ENCODE peak calls at places on chromosomes 6 and 20, in nine cellular contexts. S is breast epithelium; D is activated CD8-positive, alpha-beta T cell treated with anti-CD3 and anti-CD28 coated beads, Interleukin-2, amount 10 ng/mL, durations not matched to agents 7 days and 5 days; B is GM13976; W is choroid plexus epithelial cell; A is retina; U is small intestine; K is neural crest cell; E is uterus. H is an unnamed sample.

GRCh38 chr6:116210750-116211425 is 43.0 kb downstream of the TSPYL4 start:
- DNase-seq in D (no peak), K (no peak), E (no peak), S (no peak), B (no peak), A (no peak), U (no peak), W (peak), H (no peak)

GRCh38 chr6:35415065-35415880 is 36.9 kb upstream of the FANCE start:
- DNase-seq in W (peak), S (peak), A (peak), D (peak), E (peak), B (no peak), K (peak), U (peak), H (peak)

GRCh38 chr20:21529863-21530262 is 16.0 kb upstream of the NKX2-2 start:
- DNase-seq in K (no peak), S (no peak), U (no peak), A (peak), W (no peak), D (no peak), B (peak), E (no peak), H (no peak)

GRCh38 chr6:139161169-139161568 is 26.3 kb downstream of the HECA start:
- DNase-seq in S (no peak), E (no peak), W (peak), K (no peak), B (no peak), A (no peak), U (peak), D (peak), H (no peak)

GRCh38 chr20:36792422-36792821 is 18.9 kb upstream of the DSN1 start:
- DNase-seq in D (peak), S (no peak), K (no peak), A (peak), B (no peak), U (peak), E (peak), W (peak), H (peak)

GRCh38 chr20:25394276-25394675 is 3.6 kb upstream of the ABHD12 start:
- DNase-seq in U (no peak), S (no peak), A (no peak), K (no peak), D (no peak), B (no peak), E (no peak), W (no peak), H (no peak)

GRCh38 chr6:111625511-111626331 is 20.0 kb upstream of the TRAF3IP2 start:
- DNase-seq in W (peak), B (no peak), D (no peak), K (no peak), E (peak), U (peak), S (no peak), A (peak), H (no peak)

GRCh38 chr6:108133594-108134179 is 32.1 kb upstream of the NR2E1 start:
- DNase-seq in B (peak), K (peak), W (peak), S (peak), U (peak), D (no peak), A (peak), E (peak), H (peak)

GRCh38 chr6:146598785-146599405 is at the start of gene ADGB:
- DNase-seq in D (no peak), A (peak), U (peak), E (peak), W (peak), K (peak), B (no peak), S (no peak), H (peak)

GRCh38 chr6:130313206-130313605 is 52.6 kb upstream of the TMEM200A start:
- DNase-seq in W (no peak), K (no peak), D (no peak), A (no peak), U (no peak), B (no peak), E (no peak), S (no peak), H (no peak)

GRCh38 chr6:56807335-56807991 is 147.4 kb upstream of the BEND6 start:
- DNase-seq in A (no peak), E (no peak), W (peak), K (no peak), U (no peak), B (no peak), D (no peak), S (no peak), H (no peak)

GRCh38 chr20:52749020-52749419 is 223.1 kb upstream of the TSHZ2 start:
- DNase-seq in E (no peak), B (no peak), D (no peak), A (no peak), U (no peak), S (no peak), K (no peak), W (no peak), H (no peak)

GRCh38 chr20:37567331-37567665 is 39.6 kb upstream of the BLCAP start:
- DNase-seq in B (no peak), W (no peak), K (no peak), E (no peak), A (peak), D (no peak), S (no peak), U (no peak), H (no peak)

GRCh38 chr6:131733376-131734016 is 22.7 kb upstream of the CTAGE9 start:
- DNase-seq in D (no peak), K (no peak), S (no peak), W (peak), B (no peak), U (no peak), E (peak), A (no peak), H (no peak)

GRCh38 chr6:129517288-129517687 is 192.7 kb downstream of the ARHGAP18 start:
- DNase-seq in A (no peak), E (no peak), U (no peak), K (no peak), B (no peak), D (no peak), W (peak), S (no peak), H (no peak)

GRCh38 chr6:68572525-68572924 is 62.6 kb upstream of the ADGRB3 start:
- DNase-seq in K (peak), B (peak), S (no peak), W (peak), U (peak), E (no peak), D (peak), A (no peak), H (no peak)

GRCh38 chr6:83511901-83512681 is at the start of gene PRSS35:
- DNase-seq in D (peak), B (peak), E (peak), W (peak), U (peak), A (peak), S (no peak), K (peak), H (peak)

GRCh38 chr20:23018432-23018831 is 16.7 kb upstream of the SSTR4 start:
- DNase-seq in A (no peak), W (no peak), B (no peak), D (no peak), U (no peak), S (no peak), K (no peak), E (no peak), H (no peak)

GRCh38 chr6:161424421-161424820 is 150.6 kb upstream of the AGPAT4 start:
- DNase-seq in D (no peak), B (no peak), U (no peak), W (no peak), E (no peak), S (no peak), A (no peak), K (no peak), H (no peak)

GRCh38 chr6:113654396-113654795 is 202.7 kb upstream of the MARCKS start:
- DNase-seq in W (no peak), S (peak), U (no peak), E (peak), K (no peak), A (no peak), D (no peak), B (no peak), H (no peak)

GRCh38 chr6:42790549-42791181 is 8.8 kb downstream of the BICRAL start:
- DNase-seq in K (no peak), S (no peak), A (no peak), E (no peak), U (no peak), W (no peak), B (no peak), D (no peak), H (no peak)

GRCh38 chr6:36655073-36655847 is 23.3 kb upstream of the CDKN1A start:
- DNase-seq in S (no peak), D (no peak), W (no peak), B (no peak), K (no peak), U (no peak), A (peak), E (no peak), H (no peak)

GRCh38 chr20:59046862-59047261 is 4.3 kb upstream of the PRELID3B start:
- DNase-seq in E (no peak), K (no peak), D (no peak), W (no peak), S (no peak), B (no peak), A (no peak), U (no peak), H (no peak)

GRCh38 chr20:1644101-1644962 is 13.2 kb downstream of the SIRPG start:
- DNase-seq in U (no peak), K (no peak), D (no peak), B (no peak), A (peak), E (no peak), S (no peak), W (no peak), H (no peak)

GRCh38 chr6:50791900-50792508 is 26.7 kb upstream of the TFAP2B start:
- DNase-seq in E (no peak), K (peak), W (peak), B (peak), S (no peak), D (peak), U (peak), A (peak), H (peak)

GRCh38 chr20:16864069-16864468 is 115.9 kb downstream of the OTOR start:
- DNase-seq in K (no peak), B (no peak), S (no peak), E (no peak), U (no peak), W (no peak), D (no peak), A (no peak), H (no peak)

GRCh38 chr6:54266400-54266923 is 41.8 kb upstream of the TINAG start:
- DNase-seq in U (no peak), A (no peak), D (no peak), K (no peak), W (no peak), E (no peak), B (no peak), S (no peak), H (no peak)

GRCh38 chr20:31608256-31608980 is 3.3 kb downstream of the ID1 start:
- DNase-seq in A (peak), W (peak), D (no peak), E (peak), K (no peak), S (peak), B (no peak), U (peak), H (peak)

GRCh38 chr6:5529733-5530132 is 268.4 kb downstream of the FARS2 start:
- DNase-seq in E (no peak), S (no peak), W (peak), K (no peak), U (peak), B (no peak), D (no peak), A (no peak), H (no peak)

GRCh38 chr20:34998331-34998950 is 42.8 kb downstream of the MYH7B start:
- DNase-seq in K (no peak), E (no peak), D (no peak), S (no peak), W (no peak), U (no peak), A (no peak), B (no peak), H (no peak)